ENCODE peak calls at places on chromosomes 6 and 20, in ten cellular contexts. One of them, this sample, is unnamed.

GRCh38 chr20:3235661-3236324 is 3.2 kb downstream of the SLC4A11 start:
- DNase-seq in central memory CD8-positive, alpha-beta T cell: no peak
- DNase-seq in NCI-H1930: no peak
- DNase-seq in posterior vena cava: no peak
- DNase-seq in mucosa of gallbladder: no peak
- DNase-seq in effector memory CD4-positive, alpha-beta T cell: no peak
- DNase-seq in occipital lobe: no peak
- DNase-seq in NCI-H82: no peak
- DNase-seq in mesenchymal stem cell: peak
- DNase-seq in uterus: no peak
- DNase-seq in this sample: no peak

GRCh38 chr6:5695260-5696245 is 311.2 kb downstream of the NRN1 start:
- DNase-seq in NCI-H1930: no peak
- DNase-seq in occipital lobe: no peak
- DNase-seq in mesenchymal stem cell: peak
- DNase-seq in uterus: no peak
- DNase-seq in NCI-H82: no peak
- DNase-seq in central memory CD8-positive, alpha-beta T cell: no peak
- DNase-seq in effector memory CD4-positive, alpha-beta T cell: no peak
- DNase-seq in mucosa of gallbladder: no peak
- DNase-seq in posterior vena cava: no peak
- DNase-seq in this sample: no peak

GRCh38 chr6:29424168-29424567 is 9.4 kb downstream of the OR12D1 start:
- DNase-seq in effector memory CD4-positive, alpha-beta T cell: no peak
- DNase-seq in uterus: no peak
- DNase-seq in central memory CD8-positive, alpha-beta T cell: no peak
- DNase-seq in NCI-H1930: no peak
- DNase-seq in mucosa of gallbladder: no peak
- DNase-seq in posterior vena cava: no peak
- DNase-seq in NCI-H82: no peak
- DNase-seq in occipital lobe: no peak
- DNase-seq in mesenchymal stem cell: no peak
- DNase-seq in this sample: no peak

GRCh38 chr6:80547827-80548226 is 441.4 kb downstream of the BCKDHB start:
- DNase-seq in posterior vena cava: no peak
- DNase-seq in mucosa of gallbladder: no peak
- DNase-seq in uterus: no peak
- DNase-seq in NCI-H1930: no peak
- DNase-seq in effector memory CD4-positive, alpha-beta T cell: no peak
- DNase-seq in occipital lobe: no peak
- DNase-seq in NCI-H82: no peak
- DNase-seq in mesenchymal stem cell: peak
- DNase-seq in central memory CD8-positive, alpha-beta T cell: no peak
- DNase-seq in this sample: no peak

GRCh38 chr20:57263127-57263609 is 3.3 kb downstream of the BMP7 start:
- DNase-seq in mucosa of gallbladder: no peak
- DNase-seq in central memory CD8-positive, alpha-beta T cell: no peak
- DNase-seq in NCI-H1930: no peak
- DNase-seq in uterus: no peak
- DNase-seq in effector memory CD4-positive, alpha-beta T cell: no peak
- DNase-seq in posterior vena cava: no peak
- DNase-seq in occipital lobe: no peak
- DNase-seq in mesenchymal stem cell: no peak
- DNase-seq in NCI-H82: no peak
- DNase-seq in this sample: no peak

GRCh38 chr6:142165227-142165626 is 18.2 kb downstream of the VTA1 start:
- DNase-seq in occipital lobe: no peak
- DNase-seq in NCI-H1930: no peak
- DNase-seq in central memory CD8-positive, alpha-beta T cell: no peak
- DNase-seq in uterus: no peak
- DNase-seq in NCI-H82: no peak
- DNase-seq in posterior vena cava: no peak
- DNase-seq in effector memory CD4-positive, alpha-beta T cell: no peak
- DNase-seq in mesenchymal stem cell: peak
- DNase-seq in mucosa of gallbladder: no peak
- DNase-seq in this sample: no peak

GRCh38 chr20:47724910-47725247 is 60.4 kb downstream of the SULF2 start:
- DNase-seq in effector memory CD4-positive, alpha-beta T cell: no peak
- DNase-seq in uterus: no peak
- DNase-seq in mucosa of gallbladder: no peak
- DNase-seq in posterior vena cava: no peak
- DNase-seq in central memory CD8-positive, alpha-beta T cell: no peak
- DNase-seq in mesenchymal stem cell: no peak
- DNase-seq in occipital lobe: no peak
- DNase-seq in NCI-H1930: no peak
- DNase-seq in NCI-H82: peak
- DNase-seq in this sample: no peak

GRCh38 chr20:11084508-11084907 is 410.7 kb upstream of the JAG1 start:
- DNase-seq in occipital lobe: no peak
- DNase-seq in posterior vena cava: no peak
- DNase-seq in uterus: no peak
- DNase-seq in effector memory CD4-positive, alpha-beta T cell: no peak
- DNase-seq in NCI-H82: no peak
- DNase-seq in mesenchymal stem cell: no peak
- DNase-seq in NCI-H1930: no peak
- DNase-seq in central memory CD8-positive, alpha-beta T cell: no peak
- DNase-seq in mucosa of gallbladder: no peak
- DNase-seq in this sample: no peak

GRCh38 chr6:44100088-44100550 is 27.1 kb downstream of the MRPL14 start:
- DNase-seq in NCI-H1930: no peak
- DNase-seq in posterior vena cava: no peak
- DNase-seq in NCI-H82: peak
- DNase-seq in uterus: no peak
- DNase-seq in mesenchymal stem cell: peak
- DNase-seq in effector memory CD4-positive, alpha-beta T cell: no peak
- DNase-seq in mucosa of gallbladder: no peak
- DNase-seq in occipital lobe: no peak
- DNase-seq in central memory CD8-positive, alpha-beta T cell: no peak
- DNase-seq in this sample: no peak

GRCh38 chr6:117417851-117418250 is 7.9 kb downstream of the ROS1 start:
- DNase-seq in central memory CD8-positive, alpha-beta T cell: no peak
- DNase-seq in uterus: no peak
- DNase-seq in effector memory CD4-positive, alpha-beta T cell: no peak
- DNase-seq in occipital lobe: no peak
- DNase-seq in mucosa of gallbladder: no peak
- DNase-seq in posterior vena cava: no peak
- DNase-seq in NCI-H1930: no peak
- DNase-seq in mesenchymal stem cell: no peak
- DNase-seq in NCI-H82: no peak
- DNase-seq in this sample: no peak

GRCh38 chr6:20680697-20681165 is 146.5 kb downstream of the CDKAL1 start:
- DNase-seq in effector memory CD4-positive, alpha-beta T cell: no peak
- DNase-seq in posterior vena cava: no peak
- DNase-seq in occipital lobe: no peak
- DNase-seq in mucosa of gallbladder: no peak
- DNase-seq in mesenchymal stem cell: peak
- DNase-seq in uterus: no peak
- DNase-seq in NCI-H1930: no peak
- DNase-seq in NCI-H82: no peak
- DNase-seq in central memory CD8-positive, alpha-beta T cell: no peak
- DNase-seq in this sample: no peak

GRCh38 chr6:169966312-169967181 is 215.1 kb downstream of the ERMARD start:
- DNase-seq in posterior vena cava: peak
- DNase-seq in mucosa of gallbladder: peak
- DNase-seq in occipital lobe: no peak
- DNase-seq in NCI-H82: no peak
- DNase-seq in NCI-H1930: no peak
- DNase-seq in mesenchymal stem cell: no peak
- DNase-seq in central memory CD8-positive, alpha-beta T cell: peak
- DNase-seq in effector memory CD4-positive, alpha-beta T cell: no peak
- DNase-seq in uterus: no peak
- DNase-seq in this sample: no peak

GRCh38 chr20:35988910-35989463 is 20.6 kb downstream of the CNBD2 start:
- DNase-seq in mucosa of gallbladder: no peak
- DNase-seq in occipital lobe: no peak
- DNase-seq in mesenchymal stem cell: no peak
- DNase-seq in NCI-H82: no peak
- DNase-seq in central memory CD8-positive, alpha-beta T cell: no peak
- DNase-seq in uterus: no peak
- DNase-seq in posterior vena cava: no peak
- DNase-seq in NCI-H1930: no peak
- DNase-seq in effector memory CD4-positive, alpha-beta T cell: no peak
- DNase-seq in this sample: no peak

GRCh38 chr6:466564-466963 is 75.0 kb downstream of the IRF4 start:
- DNase-seq in uterus: no peak
- DNase-seq in mesenchymal stem cell: no peak
- DNase-seq in NCI-H1930: no peak
- DNase-seq in posterior vena cava: peak
- DNase-seq in occipital lobe: no peak
- DNase-seq in central memory CD8-positive, alpha-beta T cell: no peak
- DNase-seq in effector memory CD4-positive, alpha-beta T cell: no peak
- DNase-seq in NCI-H82: no peak
- DNase-seq in mucosa of gallbladder: no peak
- DNase-seq in this sample: no peak

GRCh38 chr6:135667694-135668455 is 170.3 kb upstream of the AHI1 start:
- DNase-seq in effector memory CD4-positive, alpha-beta T cell: no peak
- DNase-seq in occipital lobe: no peak
- DNase-seq in central memory CD8-positive, alpha-beta T cell: no peak
- DNase-seq in uterus: peak
- DNase-seq in mucosa of gallbladder: no peak
- DNase-seq in NCI-H1930: no peak
- DNase-seq in mesenchymal stem cell: peak
- DNase-seq in NCI-H82: no peak
- DNase-seq in posterior vena cava: peak
- DNase-seq in this sample: no peak

This sample was measured in posterior cingulate gyrus.